ENCODE peak calls at places on chromosomes 12 and 14, in nine cellular contexts. P is suprapubic skin, Y is HCT116, H is SK-N-SH, X is upper lobe of left lung, R is transverse colon, O is HepG2, M is GM23338, E is spleen. S is an unnamed sample.
A peak's percentile ranks its signal among the peaks of the same experiment; 100 is the strongest.

GRCh38 chr12:107544947-107545346 is 140.7 kb upstream of the PWP1 start:
- DNase-seq in P (no peak), Y (no peak), H (no peak), X (no peak), R (no peak), O (no peak), M (no peak), E (no peak), S (no peak)

GRCh38 chr14:54094765-54095164 is 138.1 kb upstream of the BMP4 start:
- DNase-seq in P (no peak), Y (no peak), H (no peak), X (no peak), R (no peak), O (no peak), M (no peak), E (no peak), S (no peak)

GRCh38 chr12:87845995-87846483 is 183.2 kb downstream of the C12orf50 start:
- DNase-seq in P (no peak), Y (no peak), H (no peak), X (no peak), R (no peak), O (no peak), M (peak; percentile 20), E (no peak), S (no peak)

GRCh38 chr12:6538420-6539275 is 4.3 kb downstream of the GAPDH start:
- DNase-seq in P (no peak), Y (no peak), H (peak; percentile 40), X (no peak), R (no peak), O (peak; percentile 6), M (peak; percentile 49), E (no peak), S (no peak)

GRCh38 chr14:74519316-74520074 is 25.9 kb downstream of the ISCA2 start:
- DNase-seq in P (no peak), Y (no peak), H (no peak), X (no peak), R (no peak), O (no peak), M (no peak), E (peak; percentile 47), S (no peak)

GRCh38 chr12:130710733-130711080 is 5.4 kb downstream of the RIMBP2 start:
- DNase-seq in P (no peak), Y (no peak), H (no peak), X (no peak), R (no peak), O (no peak), M (no peak), E (no peak), S (peak; percentile 4)

GRCh38 chr14:52312872-52313492 is 1.1 kb upstream of the PTGER2 start:
- DNase-seq in P (no peak), Y (no peak), H (no peak), X (no peak), R (no peak), O (no peak), M (no peak), E (no peak), S (no peak)

GRCh38 chr12:131815132-131815531 is 13.1 kb upstream of the MMP17 start:
- DNase-seq in P (no peak), Y (no peak), H (no peak), X (no peak), R (no peak), O (no peak), M (no peak), E (no peak), S (no peak)

GRCh38 chr12:100229876-100230275 is 29.3 kb downstream of the ACTR6 start:
- DNase-seq in P (no peak), Y (no peak), H (no peak), X (peak; percentile 30), R (no peak), O (no peak), M (no peak), E (no peak), S (no peak)

GRCh38 chr12:84807249-84807648 is 105.3 kb downstream of the SLC6A15 start:
- DNase-seq in P (no peak), Y (no peak), H (no peak), X (no peak), R (no peak), O (no peak), M (no peak), E (no peak), S (no peak)

GRCh38 chr12:12456637-12457036 is 99.8 kb downstream of the BORCS5 start:
- DNase-seq in P (no peak), Y (no peak), H (no peak), X (no peak), R (no peak), O (no peak), M (no peak), E (no peak), S (no peak)

GRCh38 chr12:12542964-12543363 is 19.7 kb downstream of the DUSP16 start:
- DNase-seq in P (no peak), Y (no peak), H (no peak), X (no peak), R (no peak), O (no peak), M (no peak), E (no peak), S (no peak)

GRCh38 chr14:53999061-53999488 is 42.5 kb upstream of the BMP4 start:
- DNase-seq in P (no peak), Y (no peak), H (no peak), X (peak; percentile 54), R (no peak), O (peak; percentile 68), M (no peak), E (no peak), S (no peak)

GRCh38 chr12:123761841-123762714 is at the start of gene DNAH10:
- DNase-seq in P (no peak), Y (no peak), H (no peak), X (peak; percentile 29), R (peak; percentile 30), O (peak; percentile 39), M (peak; percentile 88), E (peak; percentile 87), S (no peak)

GRCh38 chr14:76958975-76959710 is 69.4 kb downstream of the IRF2BPL start:
- DNase-seq in P (no peak), Y (peak; percentile 64), H (peak; percentile 77), X (peak; percentile 51), R (no peak), O (peak; percentile 81), M (no peak), E (no peak), S (no peak)

GRCh38 chr12:93061414-93062099 is 132.5 kb upstream of the EEA1 start:
- DNase-seq in P (no peak), Y (no peak), H (no peak), X (no peak), R (no peak), O (no peak), M (no peak), E (no peak), S (no peak)

GRCh38 chr12:93059288-93059687 is 130.2 kb upstream of the EEA1 start:
- DNase-seq in P (no peak), Y (no peak), H (no peak), X (no peak), R (no peak), O (no peak), M (no peak), E (no peak), S (no peak)

GRCh38 chr12:93060666-93061413 is 131.7 kb upstream of the EEA1 start:
- DNase-seq in P (no peak), Y (no peak), H (peak; percentile 6), X (no peak), R (no peak), O (peak; percentile 63), M (peak; percentile 41), E (no peak), S (no peak)

GRCh38 chr12:93060071-93060665 is 131.1 kb upstream of the EEA1 start:
- DNase-seq in P (no peak), Y (no peak), H (no peak), X (no peak), R (no peak), O (no peak), M (no peak), E (no peak), S (no peak)

DNA sequence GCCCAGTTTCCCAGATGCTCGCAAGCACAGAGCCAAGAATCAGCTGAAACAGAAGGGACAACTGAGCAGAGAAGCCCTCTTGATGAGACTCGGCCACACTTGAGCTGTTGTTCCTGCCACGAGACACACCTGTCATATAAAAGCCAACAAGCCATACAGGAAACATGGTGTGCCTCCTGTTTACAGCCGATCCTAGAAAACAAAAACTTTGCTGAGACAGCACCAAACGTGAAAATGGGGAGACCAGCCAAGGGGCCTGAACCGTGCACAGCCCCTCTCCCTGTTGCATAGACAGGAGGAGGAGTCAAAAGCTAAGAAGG is 133.0 kb upstream of the EEA1 start:
- DNase-seq in P (no peak), Y (no peak), H (no peak), X (no peak), R (no peak), O (no peak), M (no peak), E (no peak), S (no peak)
- TF ChIP-seq POLR2AphosphoS5 in P (no peak), Y (no peak), H (no peak), X (no peak), R (no peak), O (no peak), M (no peak), E (no peak), S (no peak)

DNA sequence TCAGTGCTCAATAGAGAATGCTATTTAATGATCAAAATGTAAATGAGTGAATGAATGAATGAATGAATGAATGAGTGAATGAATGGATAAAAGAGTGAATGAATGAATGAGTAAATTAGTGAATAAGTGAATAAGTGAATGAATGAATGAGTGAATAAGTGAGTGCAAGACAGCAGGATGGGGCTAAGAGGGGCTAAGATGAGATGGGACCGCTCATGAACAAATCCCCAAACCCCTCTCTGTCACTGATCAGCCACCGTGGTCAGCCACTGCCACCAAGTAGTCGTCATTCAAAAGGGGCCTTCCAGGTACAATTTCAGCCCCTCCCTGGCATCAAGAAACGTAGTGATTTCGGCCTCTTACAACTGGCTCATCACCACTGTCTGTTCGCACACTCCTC is 79.2 kb downstream of the BCL11B start:
- DNase-seq in P (no peak), Y (no peak), H (no peak), X (no peak), R (no peak), O (no peak), M (no peak), E (peak; percentile 25), S (no peak)
- H3K4me1 ChIP-seq in P (peaks cover 63% of the 10 kb centered on the region), Y (no peaks in the 10 kb centered on the region), H (peaks cover 7% of the 10 kb centered on the region), X (peaks cover 7% of the 10 kb centered on the region), R (peaks cover 12% of the 10 kb centered on the region), O (peaks cover 10% of the 10 kb centered on the region), M (peaks cover 33% of the 10 kb centered on the region), E (peaks cover 62% of the 10 kb centered on the region), S (peaks cover 25% of the 10 kb centered on the region)

GRCh38 chr12:4813741-4814140 is 93.5 kb downstream of the GALNT8 start:
- DNase-seq in P (no peak), Y (no peak), H (no peak), X (no peak), R (no peak), O (no peak), M (no peak), E (no peak), S (no peak)
- TF ChIP-seq POLR2AphosphoS5 in P (no peak), Y (no peak), H (no peak), X (no peak), R (no peak), O (no peak), M (no peak), E (no peak), S (no peak)

DNA sequence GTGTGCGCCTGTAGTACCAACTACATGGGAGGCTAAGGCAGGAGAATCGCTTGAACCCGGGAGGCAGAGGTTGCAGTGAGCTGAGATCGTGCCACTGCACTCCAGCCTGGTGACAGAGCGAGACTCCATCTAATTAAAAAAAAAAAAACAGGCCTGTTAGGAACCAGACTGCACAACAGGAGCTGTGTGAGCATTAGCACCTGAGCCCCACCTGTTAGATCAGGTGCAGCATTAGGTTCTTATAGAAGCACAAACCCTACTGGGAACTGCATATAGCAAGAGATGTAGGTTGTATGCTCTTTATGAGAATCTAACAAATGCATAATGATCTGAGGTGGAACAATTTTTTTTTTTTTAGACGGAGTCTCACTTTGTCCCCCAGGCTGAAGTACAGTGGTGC is 8.6 kb downstream of the ATXN2 start:
- DNase-seq in P (no peak), Y (no peak), H (no peak), X (no peak), R (no peak), O (no peak), M (no peak), E (no peak), S (no peak)
- H3K4me1 ChIP-seq in P (peaks cover 21% of the 10 kb centered on the region), Y (peaks cover 7% of the 10 kb centered on the region), H (peaks cover 1% of the 10 kb centered on the region), X (peaks cover 26% of the 10 kb centered on the region), R (peaks cover 51% of the 10 kb centered on the region), O (peaks cover 91% of the 10 kb centered on the region), M (peaks cover 13% of the 10 kb centered on the region), E (peaks cover 62% of the 10 kb centered on the region), S (no peaks in the 10 kb centered on the region)